ENCODE peak calls at places on chromosomes 4 and X, in four cellular contexts. One of them, this sample, is unnamed.

GRCh38 chrX:14528629-14529287 is 578 bp upstream of the GLRA2 start:
- DNase-seq in small intestine: peak; percentile 65
- DNase-seq in posterior cingulate gyrus: peak; percentile 77
- DNase-seq in stimulated activated CD8-positive, alpha-beta memory T cell treated with anti-CD3 and anti-CD28 coated beads, Interleukin-2, amount 100 ng/mL, for 48 hours: peak; percentile 31
- DNase-seq in this sample: peak; percentile 28

GRCh38 chr4:139311909-139312308 is 9.6 kb upstream of the NDUFC1 start:
- DNase-seq in small intestine: no peak
- DNase-seq in stimulated activated CD8-positive, alpha-beta memory T cell treated with anti-CD3 and anti-CD28 coated beads, Interleukin-2, amount 100 ng/mL, for 48 hours: no peak
- DNase-seq in posterior cingulate gyrus: no peak
- DNase-seq in this sample: no peak

GRCh38 chrX:37910186-37910585 is 62.8 kb upstream of the DYNLT3 start:
- DNase-seq in small intestine: no peak
- DNase-seq in posterior cingulate gyrus: no peak
- DNase-seq in stimulated activated CD8-positive, alpha-beta memory T cell treated with anti-CD3 and anti-CD28 coated beads, Interleukin-2, amount 100 ng/mL, for 48 hours: no peak
- DNase-seq in this sample: no peak

GRCh38 chr4:81180916-81181315 is 34.1 kb downstream of the PRKG2 start:
- DNase-seq in posterior cingulate gyrus: no peak
- DNase-seq in small intestine: no peak
- DNase-seq in stimulated activated CD8-positive, alpha-beta memory T cell treated with anti-CD3 and anti-CD28 coated beads, Interleukin-2, amount 100 ng/mL, for 48 hours: no peak
- DNase-seq in this sample: no peak

GRCh38 chrX:108230562-108230961 is 139.0 kb downstream of the ATG4A start:
- DNase-seq in small intestine: no peak
- DNase-seq in posterior cingulate gyrus: no peak
- DNase-seq in stimulated activated CD8-positive, alpha-beta memory T cell treated with anti-CD3 and anti-CD28 coated beads, Interleukin-2, amount 100 ng/mL, for 48 hours: no peak
- DNase-seq in this sample: no peak

GRCh38 chr4:153466637-153467153 is 535 bp downstream of the TMEM131L start:
- DNase-seq in stimulated activated CD8-positive, alpha-beta memory T cell treated with anti-CD3 and anti-CD28 coated beads, Interleukin-2, amount 100 ng/mL, for 48 hours: no peak
- DNase-seq in small intestine: no peak
- DNase-seq in posterior cingulate gyrus: peak; percentile 27
- DNase-seq in this sample: no peak

GRCh38 chrX:12145402-12145801 is 7.1 kb downstream of the FRMPD4 start:
- DNase-seq in small intestine: no peak
- DNase-seq in stimulated activated CD8-positive, alpha-beta memory T cell treated with anti-CD3 and anti-CD28 coated beads, Interleukin-2, amount 100 ng/mL, for 48 hours: no peak
- DNase-seq in posterior cingulate gyrus: no peak
- DNase-seq in this sample: no peak

GRCh38 chr4:158171456-158171790 is 1.4 kb downstream of the GASK1B start:
- DNase-seq in stimulated activated CD8-positive, alpha-beta memory T cell treated with anti-CD3 and anti-CD28 coated beads, Interleukin-2, amount 100 ng/mL, for 48 hours: no peak
- DNase-seq in small intestine: no peak
- DNase-seq in posterior cingulate gyrus: no peak
- DNase-seq in this sample: no peak

GRCh38 chrX:71515039-71515398 is 17.9 kb upstream of the OGT start:
- DNase-seq in stimulated activated CD8-positive, alpha-beta memory T cell treated with anti-CD3 and anti-CD28 coated beads, Interleukin-2, amount 100 ng/mL, for 48 hours: no peak
- DNase-seq in small intestine: no peak
- DNase-seq in posterior cingulate gyrus: no peak
- DNase-seq in this sample: no peak

GRCh38 chr4:1246111-1246881 is 2.6 kb downstream of the CTBP1 start:
- DNase-seq in small intestine: no peak
- DNase-seq in posterior cingulate gyrus: no peak
- DNase-seq in stimulated activated CD8-positive, alpha-beta memory T cell treated with anti-CD3 and anti-CD28 coated beads, Interleukin-2, amount 100 ng/mL, for 48 hours: no peak
- DNase-seq in this sample: no peak

GRCh38 chrX:135436456-135436855 is 14.7 kb downstream of the SMIM10L2A start:
- DNase-seq in small intestine: no peak
- DNase-seq in stimulated activated CD8-positive, alpha-beta memory T cell treated with anti-CD3 and anti-CD28 coated beads, Interleukin-2, amount 100 ng/mL, for 48 hours: no peak
- DNase-seq in posterior cingulate gyrus: no peak
- DNase-seq in this sample: no peak

GRCh38 chr4:184016742-184017668 is 111.9 kb downstream of the STOX2 start:
- DNase-seq in small intestine: peak; percentile 6
- DNase-seq in stimulated activated CD8-positive, alpha-beta memory T cell treated with anti-CD3 and anti-CD28 coated beads, Interleukin-2, amount 100 ng/mL, for 48 hours: no peak
- DNase-seq in posterior cingulate gyrus: no peak
- DNase-seq in this sample: no peak

GRCh38 chr4:54139332-54139731 is 39.4 kb downstream of the GSX2 start:
- DNase-seq in posterior cingulate gyrus: no peak
- DNase-seq in stimulated activated CD8-positive, alpha-beta memory T cell treated with anti-CD3 and anti-CD28 coated beads, Interleukin-2, amount 100 ng/mL, for 48 hours: no peak
- DNase-seq in small intestine: no peak
- DNase-seq in this sample: no peak

GRCh38 chr4:61202638-61203495 is 2.7 kb downstream of the ADGRL3 start:
- DNase-seq in posterior cingulate gyrus: peak; percentile 53
- DNase-seq in stimulated activated CD8-positive, alpha-beta memory T cell treated with anti-CD3 and anti-CD28 coated beads, Interleukin-2, amount 100 ng/mL, for 48 hours: no peak
- DNase-seq in small intestine: no peak
- DNase-seq in this sample: no peak

GRCh38 chrX:17496407-17496806 is 121.4 kb downstream of the NHS start:
- DNase-seq in posterior cingulate gyrus: no peak
- DNase-seq in small intestine: peak; percentile 6
- DNase-seq in stimulated activated CD8-positive, alpha-beta memory T cell treated with anti-CD3 and anti-CD28 coated beads, Interleukin-2, amount 100 ng/mL, for 48 hours: no peak
- DNase-seq in this sample: no peak

GRCh38 chrX:102833136-102833535 is 103.9 kb upstream of the RAB40AL start:
- DNase-seq in posterior cingulate gyrus: no peak
- DNase-seq in small intestine: no peak
- DNase-seq in stimulated activated CD8-positive, alpha-beta memory T cell treated with anti-CD3 and anti-CD28 coated beads, Interleukin-2, amount 100 ng/mL, for 48 hours: no peak
- DNase-seq in this sample: no peak

GRCh38 chr4:42904986-42905385 is 12.5 kb downstream of the GRXCR1 start:
- DNase-seq in posterior cingulate gyrus: peak; percentile 21
- DNase-seq in small intestine: no peak
- DNase-seq in stimulated activated CD8-positive, alpha-beta memory T cell treated with anti-CD3 and anti-CD28 coated beads, Interleukin-2, amount 100 ng/mL, for 48 hours: no peak
- DNase-seq in this sample: no peak

GRCh38 chr4:51831133-51831532 is 11.8 kb upstream of the DCUN1D4 start:
- DNase-seq in small intestine: peak; percentile 74
- DNase-seq in posterior cingulate gyrus: peak; percentile 65
- DNase-seq in stimulated activated CD8-positive, alpha-beta memory T cell treated with anti-CD3 and anti-CD28 coated beads, Interleukin-2, amount 100 ng/mL, for 48 hours: peak; percentile 14
- DNase-seq in this sample: peak; percentile 45

GRCh38 chrX:40663880-40664630 is 16.7 kb upstream of the CXorf38 start:
- DNase-seq in posterior cingulate gyrus: no peak
- DNase-seq in small intestine: no peak
- DNase-seq in stimulated activated CD8-positive, alpha-beta memory T cell treated with anti-CD3 and anti-CD28 coated beads, Interleukin-2, amount 100 ng/mL, for 48 hours: no peak
- DNase-seq in this sample: no peak

GRCh38 chr4:749771-750666 is 44.4 kb downstream of the PCGF3 start:
- DNase-seq in stimulated activated CD8-positive, alpha-beta memory T cell treated with anti-CD3 and anti-CD28 coated beads, Interleukin-2, amount 100 ng/mL, for 48 hours: no peak
- DNase-seq in small intestine: no peak
- DNase-seq in posterior cingulate gyrus: no peak
- DNase-seq in this sample: no peak